ENCODE peak calls at places on chromosomes 16 and 17, in seven cellular contexts. Q is PC-9; M is amygdala; I is immature natural killer cell; H is lower leg skin; X is lung microvascular endothelial cell; A is stimulated activated CD8-positive, alpha-beta memory T cell treated with anti-CD3 and anti-CD28 coated beads, Interleukin-15, amount 100 ng/mL, for 24 hours. B is an unnamed sample.

GRCh38 chr16:75433732-75434413 is 570 bp upstream of the CFDP1 start:
- DNase-seq in I (peak), M (peak), Q (peak), A (peak), X (peak), H (peak), B (peak)

GRCh38 chr17:21296097-21297025 is 11.8 kb downstream of the MAP2K3 start:
- DNase-seq in I (peak), H (no peak), Q (no peak), A (no peak), X (no peak), M (no peak), B (no peak)

GRCh38 chr16:48959204-48959603 is 322.4 kb downstream of the CBLN1 start:
- DNase-seq in X (no peak), H (no peak), M (no peak), A (no peak), I (no peak), Q (no peak), B (no peak)

GRCh38 chr17:7923290-7923628 is 6.4 kb downstream of the KCNAB3 start:
- DNase-seq in Q (no peak), I (no peak), X (no peak), M (no peak), A (no peak), H (no peak), B (no peak)

GRCh38 chr16:8572919-8573724 is 17.2 kb downstream of the TMEM114 start:
- DNase-seq in H (no peak), Q (no peak), I (no peak), M (no peak), A (no peak), X (peak), B (no peak)

GRCh38 chr17:11935734-11936406 is 61.4 kb downstream of the ZNF18 start:
- DNase-seq in A (no peak), H (no peak), X (peak), Q (no peak), M (no peak), I (no peak), B (no peak)

GRCh38 chr17:21002309-21003006 is 40.4 kb downstream of the USP22 start:
- DNase-seq in M (no peak), A (no peak), X (no peak), Q (no peak), H (no peak), I (no peak), B (no peak)

GRCh38 chr16:8665529-8665928 is 8.9 kb upstream of the ABAT start:
- DNase-seq in A (no peak), H (no peak), M (no peak), X (no peak), Q (no peak), I (no peak), B (no peak)

GRCh38 chr16:12406840-12407690 is 396.6 kb downstream of the CPPED1 start:
- DNase-seq in H (no peak), Q (peak), M (no peak), X (peak), A (no peak), I (no peak), B (no peak)

GRCh38 chr17:64536913-64537312 is 30.1 kb downstream of the CEP95 start:
- DNase-seq in Q (no peak), A (no peak), H (no peak), X (no peak), I (no peak), M (no peak), B (no peak)

GRCh38 chr17:36939059-36939943 is 2.0 kb downstream of the LHX1 start:
- DNase-seq in Q (no peak), M (no peak), I (no peak), X (no peak), H (no peak), A (no peak), B (no peak)